ENCODE peak calls at places on chromosomes 6 and 20, in seven cellular contexts. A is BJ; I is iPS-NIHi11; S is NCI-H774; V is lung microvascular endothelial cell; K is activated T-cell treated with anti-CD3 and anti-CD28 coated beads, Interleukin-2, amount 50 U/mL, for 48 hours; H is NCI-H69. N is an unnamed sample.

GRCh38 chr6:110529355-110529754 is 52.9 kb upstream of the SLC22A16 start:
- DNase-seq in A (no peak), I (no peak), S (no peak), V (peak), K (no peak), H (peak), N (peak)

GRCh38 chr6:85287158-85287557 is 162.7 kb upstream of the NT5E start:
- DNase-seq in A (no peak), I (no peak), S (no peak), V (no peak), K (no peak), H (no peak), N (no peak)

GRCh38 chr20:11001767-11002540 is 328.2 kb upstream of the JAG1 start:
- DNase-seq in A (no peak), I (no peak), S (no peak), V (peak), K (no peak), H (no peak), N (peak)

GRCh38 chr6:168132531-168133184 is 53.6 kb upstream of the FRMD1 start:
- DNase-seq in A (peak), I (peak), S (no peak), V (peak), K (no peak), H (no peak), N (no peak)

GRCh38 chr6:163790296-163790840 is 375.9 kb downstream of the QKI start:
- DNase-seq in A (no peak), I (no peak), S (no peak), V (no peak), K (no peak), H (no peak), N (no peak)

GRCh38 chr20:41506192-41506915 is 111.8 kb downstream of the CHD6 start:
- DNase-seq in A (no peak), I (no peak), S (no peak), V (no peak), K (no peak), H (no peak), N (no peak)

GRCh38 chr20:1390552-1391403 is 2.1 kb downstream of the FKBP1A start:
- DNase-seq in A (no peak), I (no peak), S (no peak), V (peak), K (peak), H (peak), N (no peak)

GRCh38 chr20:62792182-62792939 is 3.9 kb upstream of the MRGBP start:
- DNase-seq in A (no peak), I (no peak), S (no peak), V (no peak), K (no peak), H (no peak), N (no peak)

GRCh38 chr6:141594874-141595273 is 537.9 kb upstream of the GJE1 start:
- DNase-seq in A (no peak), I (no peak), S (no peak), V (peak), K (no peak), H (peak), N (no peak)

GRCh38 chr20:37218431-37218830 is 39.1 kb upstream of the MROH8 start:
- DNase-seq in A (no peak), I (no peak), S (no peak), V (no peak), K (no peak), H (no peak), N (no peak)

GRCh38 chr6:16174368-16175078 is 45.6 kb downstream of the MYLIP start:
- DNase-seq in A (no peak), I (no peak), S (no peak), V (no peak), K (no peak), H (no peak), N (no peak)

GRCh38 chr6:2221724-2222274 is 23.6 kb downstream of the GMDS start:
- DNase-seq in A (no peak), I (no peak), S (no peak), V (no peak), K (no peak), H (peak), N (no peak)

GRCh38 chr6:125194980-125195379 is 41.4 kb downstream of the TPD52L1 start:
- DNase-seq in A (no peak), I (no peak), S (no peak), V (no peak), K (no peak), H (no peak), N (no peak)

GRCh38 chr6:27157461-27158315 is 89.8 kb upstream of the PRSS16 start:
- DNase-seq in A (no peak), I (peak), S (peak), V (peak), K (peak), H (peak), N (peak)

GRCh38 chr20:63153254-63154221 is 62.4 kb downstream of the YTHDF1 start:
- DNase-seq in A (no peak), I (no peak), S (no peak), V (no peak), K (no peak), H (no peak), N (no peak)

GRCh38 chr6:108720798-108721197 is 127.4 kb upstream of the ARMC2 start:
- DNase-seq in A (no peak), I (no peak), S (no peak), V (no peak), K (no peak), H (no peak), N (no peak)

GRCh38 chr20:46129955-46130481 is 11.9 kb downstream of the CD40 start:
- DNase-seq in A (no peak), I (no peak), S (no peak), V (no peak), K (no peak), H (peak), N (no peak)

GRCh38 chr6:8170245-8170644 is 67.9 kb upstream of the EEF1E1 start:
- DNase-seq in A (no peak), I (peak), S (no peak), V (no peak), K (no peak), H (no peak), N (no peak)

GRCh38 chr6:159461266-159461665 is 231.8 kb downstream of the SOD2 start:
- DNase-seq in A (no peak), I (no peak), S (no peak), V (no peak), K (no peak), H (no peak), N (no peak)

GRCh38 chr6:150978631-150979030 is 113.1 kb downstream of the MTHFD1L start:
- DNase-seq in A (no peak), I (no peak), S (no peak), V (no peak), K (no peak), H (no peak), N (no peak)

GRCh38 chr20:37155987-37156386 is 23.1 kb upstream of the RPN2 start:
- DNase-seq in A (no peak), I (no peak), S (no peak), V (no peak), K (no peak), H (no peak), N (no peak)

GRCh38 chr20:57835462-57836455 is 125.9 kb upstream of the PMEPA1 start:
- DNase-seq in A (no peak), I (peak), S (no peak), V (no peak), K (no peak), H (peak), N (no peak)

GRCh38 chr6:125944896-125945295 is 11.7 kb upstream of the HINT3 start:
- DNase-seq in A (no peak), I (no peak), S (no peak), V (peak), K (no peak), H (no peak), N (no peak)

GRCh38 chr6:127570739-127571389 is 6.1 kb upstream of the C6orf58 start:
- DNase-seq in A (no peak), I (no peak), S (no peak), V (no peak), K (no peak), H (peak), N (no peak)

GRCh38 chr20:36670665-36671357 is 24.8 kb upstream of the SLA2 start:
- DNase-seq in A (no peak), I (no peak), S (no peak), V (no peak), K (no peak), H (peak), N (no peak)

GRCh38 chr6:70274338-70274737 is 28.5 kb downstream of the COL9A1 start:
- DNase-seq in A (no peak), I (no peak), S (no peak), V (no peak), K (no peak), H (no peak), N (no peak)

GRCh38 chr20:5511082-5511481 is 194.3 kb upstream of the PROKR2 start:
- DNase-seq in A (no peak), I (no peak), S (no peak), V (no peak), K (no peak), H (no peak), N (no peak)

GRCh38 chr6:123594776-123595175 is 42.0 kb downstream of the TRDN start:
- DNase-seq in A (no peak), I (no peak), S (no peak), V (no peak), K (no peak), H (no peak), N (no peak)

GRCh38 chr6:43917878-43918382 is 147.9 kb downstream of the VEGFA start:
- DNase-seq in A (no peak), I (no peak), S (no peak), V (no peak), K (no peak), H (no peak), N (no peak)

GRCh38 chr20:10671221-10671849 is 2.5 kb downstream of the JAG1 start:
- DNase-seq in A (peak), I (peak), S (no peak), V (peak), K (peak), H (peak), N (peak)

GRCh38 chr6:51684038-51684437 is 403.4 kb downstream of the PKHD1 start:
- DNase-seq in A (no peak), I (no peak), S (no peak), V (no peak), K (no peak), H (no peak), N (no peak)

GRCh38 chr20:17571153-17571527 is 1.3 kb downstream of the DSTN start:
- DNase-seq in A (no peak), I (no peak), S (no peak), V (no peak), K (no peak), H (peak), N (no peak)

GRCh38 chr20:10565922-10566897 is 107.6 kb downstream of the JAG1 start:
- DNase-seq in A (no peak), I (no peak), S (no peak), V (peak), K (no peak), H (peak), N (no peak)

GRCh38 chr6:3850451-3851203 is 1.5 kb downstream of the FAM50B start:
- DNase-seq in A (no peak), I (no peak), S (no peak), V (no peak), K (peak), H (no peak), N (no peak)

GRCh38 chr20:37727247-37727956 is 33.6 kb downstream of the CTNNBL1 start:
- DNase-seq in A (no peak), I (peak), S (no peak), V (no peak), K (no peak), H (peak), N (no peak)

GRCh38 chr6:12315292-12316081 is 25.3 kb downstream of the EDN1 start:
- DNase-seq in A (no peak), I (no peak), S (no peak), V (no peak), K (no peak), H (no peak), N (no peak)

GRCh38 chr6:89640804-89641203 is 2.3 kb upstream of the LYRM2 start:
- DNase-seq in A (no peak), I (no peak), S (no peak), V (no peak), K (no peak), H (no peak), N (no peak)

GRCh38 chr6:87808005-87808757 is 106.1 kb upstream of the AKIRIN2 start:
- DNase-seq in A (peak), I (no peak), S (peak), V (no peak), K (no peak), H (peak), N (no peak)

GRCh38 chr6:41560440-41561192 is 14.4 kb downstream of the FOXP4 start:
- DNase-seq in A (no peak), I (peak), S (no peak), V (peak), K (peak), H (peak), N (peak)